ENCODE peak calls at places on chromosomes 16 and 17, in seven cellular contexts. One of them, this sample, is unnamed.

GRCh38 chr16:82470506-82471196 is 156.1 kb upstream of the CDH13 start:
- DNase-seq in A549: no peak
- DNase-seq in stomach: no peak
- DNase-seq in endothelial cell of umbilical vein: no peak
- DNase-seq in PC-3: no peak
- DNase-seq in tibial artery: no peak
- DNase-seq in IMR-90: no peak
- DNase-seq in this sample: peak; percentile 77

GRCh38 chr17:8159032-8159400 is 3.7 kb downstream of the VAMP2 start:
- DNase-seq in IMR-90: no peak
- DNase-seq in A549: no peak
- DNase-seq in stomach: no peak
- DNase-seq in endothelial cell of umbilical vein: no peak
- DNase-seq in PC-3: no peak
- DNase-seq in tibial artery: no peak
- DNase-seq in this sample: no peak

GRCh38 chr17:78995761-78996451 is 13.7 kb downstream of the CANT1 start:
- DNase-seq in tibial artery: peak; percentile 63
- DNase-seq in A549: no peak
- DNase-seq in endothelial cell of umbilical vein: no peak
- DNase-seq in IMR-90: no peak
- DNase-seq in PC-3: peak; percentile 96
- DNase-seq in stomach: peak; percentile 87
- DNase-seq in this sample: no peak

GRCh38 chr16:29663829-29664132 is 734 bp downstream of the SPN start:
- DNase-seq in tibial artery: no peak
- DNase-seq in stomach: no peak
- DNase-seq in IMR-90: no peak
- DNase-seq in A549: no peak
- DNase-seq in PC-3: no peak
- DNase-seq in endothelial cell of umbilical vein: no peak
- DNase-seq in this sample: no peak

GRCh38 chr16:78743556-78743955 is 644.1 kb downstream of the WWOX start:
- DNase-seq in stomach: no peak
- DNase-seq in PC-3: no peak
- DNase-seq in tibial artery: no peak
- DNase-seq in endothelial cell of umbilical vein: no peak
- DNase-seq in A549: no peak
- DNase-seq in IMR-90: no peak
- DNase-seq in this sample: no peak

GRCh38 chr17:82106697-82107305 is 8.8 kb upstream of the FASN start:
- DNase-seq in tibial artery: peak; percentile 75
- DNase-seq in stomach: peak; percentile 83
- DNase-seq in PC-3: no peak
- DNase-seq in A549: no peak
- DNase-seq in IMR-90: no peak
- DNase-seq in endothelial cell of umbilical vein: no peak
- DNase-seq in this sample: no peak

GRCh38 chr17:78257810-78258322 is 26.4 kb downstream of the TMEM235 start:
- DNase-seq in PC-3: no peak
- DNase-seq in tibial artery: no peak
- DNase-seq in IMR-90: peak; percentile 13
- DNase-seq in stomach: peak; percentile 38
- DNase-seq in endothelial cell of umbilical vein: peak; percentile 50
- DNase-seq in A549: no peak
- DNase-seq in this sample: no peak

GRCh38 chr16:30063893-30064745 is 1.4 kb upstream of the ALDOA start:
- DNase-seq in stomach: peak; percentile 79
- DNase-seq in tibial artery: peak; percentile 92
- DNase-seq in PC-3: peak; percentile 47
- DNase-seq in IMR-90: peak; percentile 37
- DNase-seq in A549: peak; percentile 79
- DNase-seq in endothelial cell of umbilical vein: peak; percentile 43
- DNase-seq in this sample: no peak

GRCh38 chr16:67926181-67926742 is 5.4 kb downstream of the CTRL start:
- DNase-seq in stomach: peak; percentile 63
- DNase-seq in A549: no peak
- DNase-seq in PC-3: peak; percentile 73
- DNase-seq in endothelial cell of umbilical vein: peak; percentile 79
- DNase-seq in IMR-90: peak; percentile 30
- DNase-seq in tibial artery: peak; percentile 86
- DNase-seq in this sample: no peak

GRCh38 chr16:85752511-85753420 is 1.9 kb upstream of the C16orf74 start:
- DNase-seq in A549: no peak
- DNase-seq in PC-3: peak; percentile 58
- DNase-seq in tibial artery: no peak
- DNase-seq in stomach: peak; percentile 81
- DNase-seq in endothelial cell of umbilical vein: no peak
- DNase-seq in IMR-90: peak; percentile 62
- DNase-seq in this sample: no peak
- H3K4me1 ChIP-seq in A549: peaks cover 19% of the 10 kb centered on the region
- H3K4me1 ChIP-seq in PC-3: peaks cover 41% of the 10 kb centered on the region
- H3K4me1 ChIP-seq in tibial artery: peaks cover 29% of the 10 kb centered on the region
- H3K4me1 ChIP-seq in stomach: peaks cover 37% of the 10 kb centered on the region
- H3K4me1 ChIP-seq in endothelial cell of umbilical vein: peaks cover 24% of the 10 kb centered on the region
- H3K4me1 ChIP-seq in IMR-90: peaks cover 32% of the 10 kb centered on the region
- H3K4me1 ChIP-seq in this sample: peaks cover 43% of the 10 kb centered on the region

GRCh38 chr16:23356941-23357340 is 54.8 kb downstream of the SCNN1B start:
- DNase-seq in stomach: no peak
- DNase-seq in A549: no peak
- DNase-seq in PC-3: no peak
- DNase-seq in endothelial cell of umbilical vein: no peak
- DNase-seq in tibial artery: peak; percentile 17
- DNase-seq in IMR-90: no peak
- DNase-seq in this sample: no peak
- H3K4me3 ChIP-seq in stomach: no peak overlapping the region
- H3K4me3 ChIP-seq in A549: no peak overlapping the region
- H3K4me3 ChIP-seq in PC-3: no peak overlapping the region
- H3K4me3 ChIP-seq in endothelial cell of umbilical vein: no peak overlapping the region
- H3K4me3 ChIP-seq in tibial artery: no peak overlapping the region
- H3K4me3 ChIP-seq in IMR-90: no peak overlapping the region
- H3K4me3 ChIP-seq in this sample: no peak overlapping the region

DNA sequence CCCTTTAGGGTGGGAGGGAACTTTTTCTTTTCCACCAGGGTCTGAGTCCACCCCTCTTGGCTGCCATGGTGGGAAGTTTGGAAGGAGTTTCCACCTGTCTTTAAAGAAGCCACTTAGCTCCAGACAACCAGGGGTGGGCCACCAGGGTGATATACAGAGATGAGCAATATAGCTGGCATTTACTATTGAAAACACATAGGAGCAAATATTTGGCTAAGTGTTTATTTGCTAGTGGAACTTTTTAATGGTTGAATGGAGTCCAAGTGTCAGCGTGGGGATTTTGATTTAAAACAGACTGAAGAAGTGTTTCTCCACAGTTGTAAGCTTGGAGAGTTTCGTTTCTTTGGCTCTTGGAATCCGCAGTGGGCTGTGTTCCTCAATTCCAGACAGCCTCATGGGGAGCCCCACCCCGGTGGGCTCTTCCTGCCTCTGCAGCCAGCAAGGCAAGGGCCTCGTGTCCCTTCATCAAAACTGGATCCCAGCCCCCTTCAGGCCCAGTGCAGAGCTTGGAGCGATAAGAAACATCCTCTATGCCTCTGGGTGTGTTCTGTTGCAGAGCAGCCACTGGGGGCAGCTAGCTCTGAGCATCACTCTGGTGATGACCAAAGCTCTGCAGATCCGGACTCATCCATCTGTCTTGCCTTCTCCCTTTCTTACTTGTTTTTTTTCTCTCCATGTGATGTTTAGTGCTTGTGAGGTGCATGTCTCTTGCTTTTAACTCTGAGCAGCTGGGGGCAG is 36.1 kb downstream of the NOG start:
- DNase-seq in tibial artery: no peak
- DNase-seq in PC-3: peak; percentile 71
- DNase-seq in A549: peak; percentile 45
- DNase-seq in stomach: no peak
- DNase-seq in endothelial cell of umbilical vein: no peak
- DNase-seq in IMR-90: peak; percentile 37
- DNase-seq in this sample: peak; percentile 74
- H3K4me1 ChIP-seq in tibial artery: no peaks in the 10 kb centered on the region
- H3K4me1 ChIP-seq in PC-3: peaks cover 11% of the 10 kb centered on the region
- H3K4me1 ChIP-seq in A549: peaks cover 5% of the 10 kb centered on the region
- H3K4me1 ChIP-seq in stomach: no peaks in the 10 kb centered on the region
- H3K4me1 ChIP-seq in endothelial cell of umbilical vein: no peaks in the 10 kb centered on the region
- H3K4me1 ChIP-seq in IMR-90: peaks cover 2% of the 10 kb centered on the region
- H3K4me1 ChIP-seq in this sample: peaks cover 12% of the 10 kb centered on the region

GRCh38 chr17:38509772-38510423 is 81.6 kb downstream of the ARHGAP23 start:
- DNase-seq in IMR-90: no peak
- DNase-seq in endothelial cell of umbilical vein: peak; percentile 30
- DNase-seq in tibial artery: no peak
- DNase-seq in stomach: no peak
- DNase-seq in PC-3: no peak
- DNase-seq in A549: no peak
- DNase-seq in this sample: no peak
- H3K4me3 ChIP-seq in IMR-90: no peak overlapping the region
- H3K4me3 ChIP-seq in endothelial cell of umbilical vein: no peak overlapping the region
- H3K4me3 ChIP-seq in tibial artery: peak overlapping the region; percentile 3
- H3K4me3 ChIP-seq in stomach: peak overlapping the region; percentile 24
- H3K4me3 ChIP-seq in PC-3: no peak overlapping the region
- H3K4me3 ChIP-seq in A549: no peak overlapping the region
- H3K4me3 ChIP-seq in this sample: no peak overlapping the region

GRCh38 chr17:47860396-47860795 is 9.4 kb upstream of the SP6 start:
- DNase-seq in IMR-90: no peak
- DNase-seq in stomach: no peak
- DNase-seq in endothelial cell of umbilical vein: no peak
- DNase-seq in tibial artery: no peak
- DNase-seq in PC-3: no peak
- DNase-seq in A549: no peak
- DNase-seq in this sample: no peak

GRCh38 chr17:47857551-47858410 is 6.8 kb upstream of the SP6 start:
- DNase-seq in endothelial cell of umbilical vein: no peak
- DNase-seq in IMR-90: no peak
- DNase-seq in tibial artery: no peak
- DNase-seq in stomach: no peak
- DNase-seq in A549: no peak
- DNase-seq in PC-3: no peak
- DNase-seq in this sample: no peak

GRCh38 chr17:47864791-47865216 is 13.8 kb upstream of the SP6 start:
- DNase-seq in endothelial cell of umbilical vein: no peak
- DNase-seq in tibial artery: no peak
- DNase-seq in IMR-90: no peak
- DNase-seq in stomach: no peak
- DNase-seq in PC-3: peak; percentile 89
- DNase-seq in A549: no peak
- DNase-seq in this sample: no peak

GRCh38 chr17:47866941-47867340 is 16.0 kb upstream of the SP6 start:
- DNase-seq in stomach: no peak
- DNase-seq in tibial artery: no peak
- DNase-seq in A549: no peak
- DNase-seq in PC-3: no peak
- DNase-seq in endothelial cell of umbilical vein: no peak
- DNase-seq in IMR-90: no peak
- DNase-seq in this sample: no peak

DNA sequence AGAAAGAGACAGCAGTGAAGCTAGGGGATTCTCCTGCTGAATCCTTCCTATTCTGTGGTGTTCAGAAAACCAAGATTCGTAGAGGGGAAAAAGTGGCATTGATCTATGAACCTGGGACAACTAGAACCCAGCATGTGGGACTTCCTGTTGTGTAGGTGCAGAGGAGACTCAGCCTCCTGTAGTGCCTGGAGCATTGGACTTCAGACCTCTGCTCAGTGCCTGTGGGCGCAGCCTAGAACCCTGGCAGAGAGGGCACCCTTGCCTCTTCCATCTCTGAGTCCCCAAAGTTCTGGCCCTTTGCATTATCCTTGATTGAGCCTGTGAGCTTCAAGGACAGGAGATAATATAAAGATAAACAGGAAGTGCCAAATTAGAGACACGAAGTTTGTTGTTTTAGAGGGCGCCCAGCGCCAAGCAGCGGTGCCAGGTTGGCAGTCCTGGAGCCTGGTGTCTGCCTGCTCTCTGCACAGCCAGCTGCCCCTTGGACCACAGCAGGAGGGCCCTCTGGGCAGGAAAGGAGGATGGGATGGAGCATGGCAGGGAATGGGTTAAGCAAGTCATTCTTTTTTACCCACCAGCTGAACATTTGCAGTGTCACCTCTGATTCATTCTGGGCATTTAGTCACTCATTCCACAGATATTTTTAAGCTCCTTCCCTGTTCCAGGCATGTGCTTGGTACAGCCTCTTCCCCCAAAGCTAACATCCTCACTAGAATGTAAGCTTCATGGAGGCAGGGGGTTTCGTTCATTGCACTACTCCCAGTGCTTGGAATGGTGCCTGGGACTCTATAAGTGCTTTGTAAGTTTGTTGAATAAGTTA is 11.9 kb upstream of the SP6 start:
- DNase-seq in endothelial cell of umbilical vein: no peak
- DNase-seq in stomach: no peak
- DNase-seq in IMR-90: peak; percentile 90
- DNase-seq in PC-3: peak; percentile 93
- DNase-seq in A549: peak; percentile 87
- DNase-seq in tibial artery: no peak
- DNase-seq in this sample: peak; percentile 79
- H3K4me1 ChIP-seq in endothelial cell of umbilical vein: peaks cover 8% of the 10 kb centered on the region
- H3K4me1 ChIP-seq in stomach: no peaks in the 10 kb centered on the region
- H3K4me1 ChIP-seq in IMR-90: peaks cover 8% of the 10 kb centered on the region
- H3K4me1 ChIP-seq in PC-3: peaks cover 28% of the 10 kb centered on the region
- H3K4me1 ChIP-seq in A549: peaks cover 15% of the 10 kb centered on the region
- H3K4me1 ChIP-seq in tibial artery: peaks cover 7% of the 10 kb centered on the region
- H3K4me1 ChIP-seq in this sample: peaks cover 10% of the 10 kb centered on the region

DNA sequence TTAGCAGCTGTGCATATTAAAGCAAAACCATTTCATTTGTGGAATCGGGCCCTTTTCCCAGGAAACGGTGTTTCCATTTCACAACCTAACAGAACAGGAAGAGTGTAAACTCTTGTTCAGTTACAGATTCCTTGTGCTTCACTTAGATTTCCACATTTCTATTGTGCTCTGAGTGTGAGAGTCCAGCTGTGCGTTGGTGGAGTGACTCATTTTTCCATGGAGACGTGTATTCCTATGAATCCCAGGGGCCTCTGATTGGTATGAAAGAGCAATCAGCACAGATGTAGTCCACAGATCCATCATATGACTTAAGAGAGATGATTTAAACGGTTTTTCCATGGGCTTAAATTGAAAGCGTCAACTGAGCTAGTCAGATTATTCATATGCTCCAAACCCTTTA is 13.3 kb upstream of the CAVIN1 start:
- DNase-seq in IMR-90: peak; percentile 99
- DNase-seq in endothelial cell of umbilical vein: peak; percentile 98
- DNase-seq in tibial artery: peak; percentile 75
- DNase-seq in PC-3: no peak
- DNase-seq in stomach: no peak
- DNase-seq in A549: no peak
- DNase-seq in this sample: peak; percentile 49
- H3K4me3 ChIP-seq in IMR-90: peak overlapping the region; percentile 8
- H3K4me3 ChIP-seq in endothelial cell of umbilical vein: no peak overlapping the region
- H3K4me3 ChIP-seq in tibial artery: no peak overlapping the region
- H3K4me3 ChIP-seq in PC-3: no peak overlapping the region
- H3K4me3 ChIP-seq in stomach: no peak overlapping the region
- H3K4me3 ChIP-seq in A549: no peak overlapping the region
- H3K4me3 ChIP-seq in this sample: no peak overlapping the region

This sample was measured in SJSA1.